ENCODE peak calls at places on chromosome 21, in nine cellular contexts. E, N, S, X, U, R, B, P and T are unnamed samples.

GRCh38 chr21:16186742-16187141 is 457.0 kb downstream of the USP25 start:
- DNase-seq in S (no peak), P (no peak), N (peak; percentile 76), U (peak; percentile 17), X (no peak), R (peak; percentile 38), B (peak; percentile 31), E (no peak), T (no peak)

GRCh38 chr21:45427331-45428271 is 22.6 kb downstream of the COL18A1 start:
- DNase-seq in S (peak; percentile 75), U (peak; percentile 99), E (no peak), X (peak; percentile 91), R (peak; percentile 95), P (peak; percentile 94), B (no peak), N (peak; percentile 82), T (no peak)

GRCh38 chr21:35026617-35027557 is 22.2 kb downstream of the RUNX1 start:
- DNase-seq in X (no peak), N (peak; percentile 46), P (peak; percentile 71), U (peak; percentile 62), E (peak; percentile 86), B (peak; percentile 66), R (peak; percentile 67), S (no peak), T (peak; percentile 88)

GRCh38 chr21:20999567-21000169 is 1.5 kb downstream of the NCAM2 start:
- DNase-seq in R (peak; percentile 17), U (peak; percentile 27), P (no peak), S (no peak), N (peak; percentile 80), B (peak; percentile 65), E (no peak), X (no peak), T (no peak)

GRCh38 chr21:16408280-16408669 is 678.5 kb downstream of the USP25 start:
- DNase-seq in U (no peak), E (no peak), N (no peak), R (peak; percentile 53), P (no peak), B (no peak), S (no peak), X (no peak), T (no peak)

GRCh38 chr21:34989337-34990151 is 59.6 kb downstream of the RUNX1 start:
- DNase-seq in E (no peak), P (no peak), S (no peak), X (no peak), B (no peak), R (peak; percentile 70), U (no peak), N (peak; percentile 56), T (no peak)

GRCh38 chr21:29091032-29091431 is 17.6 kb upstream of the CCT8 start:
- DNase-seq in E (no peak), N (peak; percentile 69), S (peak; percentile 67), U (peak; percentile 45), B (no peak), P (no peak), X (no peak), R (peak; percentile 76), T (no peak)

GRCh38 chr21:45544449-45545235 is 2.4 kb upstream of the SLC19A1 start:
- DNase-seq in X (no peak), B (no peak), S (no peak), E (peak; percentile 46), N (no peak), P (peak; percentile 62), R (no peak), U (no peak), T (no peak)

GRCh38 chr21:23131177-23131576 is 2133.0 kb downstream of the NCAM2 start:
- DNase-seq in U (no peak), X (peak; percentile 5), R (no peak), B (no peak), E (no peak), N (no peak), P (no peak), S (no peak), T (no peak)

GRCh38 chr21:14273736-14274538 is 58.0 kb downstream of the RBM11 start:
- DNase-seq in B (peak; percentile 77), S (no peak), N (no peak), R (no peak), X (no peak), E (peak; percentile 88), P (no peak), U (no peak), T (no peak)

GRCh38 chr21:28671549-28672195 is 321.0 kb downstream of the LTN1 start:
- DNase-seq in P (no peak), S (no peak), B (no peak), E (no peak), R (no peak), U (no peak), N (no peak), X (no peak), T (no peak)

GRCh38 chr21:17949395-17949794 is 130.2 kb upstream of the C21orf91 start:
- DNase-seq in U (no peak), E (no peak), R (no peak), P (no peak), B (no peak), N (no peak), X (no peak), S (no peak), T (no peak)

GRCh38 chr21:45768011-45768740 is 124.7 kb downstream of the PCBP3 start:
- DNase-seq in E (no peak), U (peak; percentile 40), N (peak; percentile 58), S (no peak), P (no peak), X (no peak), R (peak; percentile 57), B (no peak), T (no peak)

GRCh38 chr21:20083336-20083735 is 914.9 kb upstream of the NCAM2 start:
- DNase-seq in U (no peak), X (no peak), N (no peak), S (no peak), R (no peak), E (no peak), P (no peak), B (no peak), T (no peak)

GRCh38 chr21:25350056-25350455 is 257.2 kb downstream of the MRPL39 start:
- DNase-seq in U (peak; percentile 71), X (no peak), S (no peak), E (no peak), B (peak; percentile 78), N (peak; percentile 66), P (no peak), R (no peak), T (no peak)
- TF ChIP-seq CTCF in U (peak; percentile 86), X (peak; percentile 56), S (peak; percentile 36), E (peak; percentile 28), B (peak; percentile 6), N (peak; percentile 74), P (no peak), R (peak; percentile 71), T (peak; percentile 59)

GRCh38 chr21:38356898-38357297 is 100.1 kb downstream of the KCNJ15 start:
- DNase-seq in S (no peak), P (no peak), X (no peak), E (no peak), N (no peak), R (no peak), U (no peak), B (no peak), T (no peak)

GRCh38 chr21:38358098-38358497 is 101.3 kb downstream of the KCNJ15 start:
- DNase-seq in S (no peak), N (no peak), U (no peak), E (no peak), R (no peak), B (no peak), P (no peak), X (no peak), T (no peak)

GRCh38 chr21:38355353-38355752 is 98.6 kb downstream of the KCNJ15 start:
- DNase-seq in N (no peak), U (no peak), X (no peak), E (no peak), S (no peak), R (no peak), B (no peak), P (no peak), T (no peak)

GRCh38 chr21:38354231-38354630 is 97.4 kb downstream of the KCNJ15 start:
- DNase-seq in R (no peak), U (no peak), P (no peak), X (no peak), S (no peak), E (no peak), N (no peak), B (no peak), T (no peak)

DNA sequence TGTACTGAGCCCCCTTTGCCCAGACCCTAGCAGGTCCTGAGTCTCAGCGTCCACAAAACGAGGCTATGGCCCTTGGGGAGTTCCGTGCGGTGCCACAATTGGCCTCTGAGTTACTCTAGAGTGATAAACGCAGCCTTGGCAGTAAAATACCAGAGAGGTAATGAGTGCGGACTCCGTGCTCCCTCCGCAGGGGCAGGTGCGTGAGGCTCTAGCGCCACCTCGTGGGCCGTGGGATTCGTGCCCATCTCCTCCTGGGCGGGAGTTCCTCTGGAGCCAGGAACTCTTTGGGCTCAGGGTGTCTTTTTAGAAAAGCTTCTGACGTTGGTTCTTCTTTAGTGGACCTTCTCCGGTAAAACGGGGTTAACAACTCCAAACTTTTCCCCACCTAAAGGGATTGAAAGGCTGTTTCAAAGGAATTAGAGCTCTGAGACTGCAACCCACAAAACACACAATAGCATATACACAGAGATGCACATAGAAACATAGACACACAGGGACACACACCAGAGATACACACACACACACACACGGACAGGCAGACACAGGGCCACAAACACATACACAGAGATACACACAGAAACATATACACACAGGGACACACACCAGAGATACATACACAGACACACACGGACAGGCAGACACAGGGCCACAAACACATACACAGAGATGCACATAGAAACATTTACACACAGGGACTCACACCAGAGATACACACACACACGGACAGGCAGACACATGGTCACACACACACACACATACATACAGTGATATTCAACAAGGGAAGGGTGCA is 99.4 kb downstream of the KCNJ15 start:
- DNase-seq in X (no peak), E (peak; percentile 91), R (peak; percentile 47), B (peak; percentile 89), U (peak; percentile 65), N (peak; percentile 78), S (no peak), P (peak; percentile 78), T (peak; percentile 54)
- H3K4me3 ChIP-seq in X (no peak overlapping the region), E (no peak overlapping the region), R (no peak overlapping the region), B (no peak overlapping the region), U (no peak overlapping the region), N (no peak overlapping the region), S (no peak overlapping the region), P (no peak overlapping the region), T (no peak overlapping the region)

GRCh38 chr21:32196001-32196400 is 82.8 kb downstream of the MIS18A start:
- DNase-seq in S (no peak), B (no peak), P (no peak), U (no peak), R (no peak), E (no peak), N (no peak), X (no peak), T (no peak)
- TF ChIP-seq CTCF in S (no peak), B (no peak), P (no peak), U (no peak), R (no peak), E (no peak), N (no peak), X (no peak), T (no peak)

DNA sequence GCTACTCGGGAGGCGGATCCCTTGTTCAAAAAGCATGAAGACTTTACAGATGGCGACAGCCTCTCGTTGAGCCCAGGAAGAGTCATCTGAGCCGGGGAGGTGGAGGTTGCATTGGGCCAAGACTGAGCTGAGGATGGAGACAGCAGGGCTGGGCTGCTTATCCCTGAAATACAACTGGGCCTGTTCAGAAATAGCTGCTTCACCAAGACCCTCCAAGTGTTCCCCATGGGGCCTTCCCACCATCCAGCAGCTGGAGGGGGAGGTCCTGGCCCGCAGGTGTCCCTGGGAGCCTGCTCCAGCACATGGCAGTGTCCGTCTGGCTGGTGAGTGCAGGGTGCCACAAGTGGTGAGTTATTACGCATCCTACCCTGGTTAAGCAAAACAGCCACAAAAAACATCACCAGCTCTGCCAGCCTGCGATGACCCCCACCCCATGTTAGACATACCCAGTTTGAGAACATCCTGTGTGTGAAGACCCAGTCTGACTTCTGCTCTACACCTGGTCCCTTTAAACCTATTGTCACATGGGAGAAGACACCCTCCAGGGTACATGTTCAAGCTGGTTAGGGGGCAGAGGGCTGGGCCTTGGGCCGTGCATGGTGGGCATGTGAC is 93.1 kb upstream of the TMPRSS2 start:
- DNase-seq in P (peak; percentile 39), S (no peak), U (no peak), R (no peak), X (no peak), N (no peak), B (no peak), E (peak; percentile 57), T (no peak)
- H3K4me3 ChIP-seq in P (no peak overlapping the region), S (no peak overlapping the region), U (no peak overlapping the region), R (no peak overlapping the region), X (no peak overlapping the region), N (no peak overlapping the region), B (no peak overlapping the region), E (no peak overlapping the region), T (no peak overlapping the region)